ENCODE peak calls at places on chromosomes 7 and 10, in six cellular contexts. Y is GM12891, P is Panc1, D is HL-60, B is H1, F is GM12892. W is an unnamed sample.

GRCh38 chr10:69222157-69223027 is 2.3 kb downstream of the HKDC1 start:
- DNase-seq in P (peak; percentile 61), D (peak; percentile 66), F (peak; percentile 74), Y (peak; percentile 66), B (peak; percentile 25), W (peak; percentile 85)

GRCh38 chr7:55187701-55188491 is 169.1 kb downstream of the EGFR start:
- DNase-seq in Y (no peak), B (no peak), F (no peak), P (no peak), D (no peak), W (no peak)

GRCh38 chr10:43170491-43170890 is 32.2 kb downstream of the CSGALNACT2 start:
- DNase-seq in D (no peak), P (no peak), F (no peak), Y (no peak), B (no peak), W (no peak)

GRCh38 chr10:24680647-24681475 is 42.8 kb downstream of the ARHGAP21 start:
- DNase-seq in D (no peak), P (no peak), Y (no peak), F (no peak), B (no peak), W (no peak)

GRCh38 chr10:103542764-103543616 is 49.5 kb downstream of the NEURL1 start:
- DNase-seq in F (no peak), B (no peak), Y (no peak), D (peak; percentile 12), P (no peak), W (peak; percentile 64)

GRCh38 chr7:22667562-22668239 is 59.3 kb upstream of the IL6 start:
- DNase-seq in F (no peak), B (peak; percentile 75), P (peak; percentile 98), D (no peak), Y (no peak), W (no peak)

GRCh38 chr10:43878386-43878785 is 229.7 kb upstream of the ZNF32 start:
- DNase-seq in Y (no peak), B (no peak), D (no peak), P (no peak), F (no peak), W (no peak)

GRCh38 chr10:101630420-101630920 is 42.3 kb downstream of the DPCD start:
- DNase-seq in D (no peak), P (no peak), B (no peak), F (no peak), Y (no peak), W (no peak)

GRCh38 chr10:110459600-110459999 is 38.1 kb upstream of the DUSP5 start:
- DNase-seq in Y (no peak), F (no peak), B (no peak), P (no peak), D (no peak), W (no peak)

GRCh38 chr10:97499561-97500296 is 1.0 kb downstream of the UBTD1 start:
- DNase-seq in B (no peak), Y (no peak), F (no peak), D (peak; percentile 58), P (no peak), W (peak; percentile 84)

GRCh38 chr10:43259981-43260761 is 6.7 kb downstream of the RASGEF1A start:
- DNase-seq in P (no peak), D (peak; percentile 64), Y (no peak), B (no peak), F (peak; percentile 18), W (peak; percentile 76)

GRCh38 chr7:36966039-36966438 is 241.7 kb upstream of the AOAH start:
- DNase-seq in Y (no peak), P (no peak), F (no peak), B (no peak), D (no peak), W (no peak)

GRCh38 chr10:6522230-6522629 is 57.8 kb downstream of the PRKCQ start:
- DNase-seq in B (no peak), P (no peak), F (no peak), D (no peak), Y (no peak), W (no peak)

GRCh38 chr10:67978749-67979148 is 94.3 kb downstream of the SIRT1 start:
- DNase-seq in B (no peak), F (no peak), Y (no peak), P (no peak), D (no peak), W (no peak)

GRCh38 chr10:62422068-62422590 is 48.0 kb downstream of the ZNF365 start:
- DNase-seq in D (no peak), F (no peak), Y (no peak), B (no peak), P (no peak), W (no peak)

DNA sequence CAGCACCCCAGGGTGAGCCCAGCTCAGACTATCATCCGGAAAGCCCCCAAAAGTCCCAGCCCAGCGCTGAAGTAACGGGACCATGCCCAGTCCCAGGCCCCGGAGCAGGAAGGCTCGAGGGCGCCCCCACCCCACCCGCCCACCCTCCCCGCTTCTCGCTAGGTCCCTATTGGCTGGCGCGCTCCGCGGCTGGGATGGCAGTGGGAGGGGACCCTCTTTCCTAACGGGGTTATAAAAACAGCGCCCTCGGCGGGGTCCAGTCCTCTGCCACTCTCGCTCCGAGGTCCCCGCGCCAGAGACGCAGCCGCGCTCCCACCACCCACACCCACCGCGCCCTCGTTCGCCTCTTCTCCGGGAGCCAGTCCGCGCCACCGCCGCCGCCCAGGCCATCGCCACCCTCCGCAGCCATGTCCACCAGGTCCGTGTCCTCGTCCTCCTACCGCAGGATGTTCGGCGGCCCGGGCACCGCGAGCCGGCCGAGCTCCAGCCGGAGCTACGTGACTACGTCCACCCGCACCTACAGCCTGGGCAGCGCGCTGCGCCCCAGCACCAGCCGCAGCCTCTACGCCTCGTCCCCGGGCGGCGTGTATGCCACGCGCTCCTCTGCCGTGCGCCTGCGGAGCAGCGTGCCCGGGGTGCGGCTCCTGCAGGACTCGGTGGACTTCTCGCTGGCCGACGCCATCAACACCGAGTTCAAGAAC is 1.1 kb downstream of the VIM start:
- DNase-seq in B (no peak), F (peak; percentile 29), Y (no peak), D (peak; percentile 24), P (no peak), W (peak; percentile 95)
- TF ChIP-seq POLR2AphosphoS5 in B (peak; percentile 42), F (peak; percentile 62), Y (no peak), D (peak; percentile 32), P (peak; percentile 91), W (peak; percentile 97)

GRCh38 chr7:150340024-150340749 is 1.2 kb downstream of the RARRES2 start:
- DNase-seq in B (no peak), P (no peak), F (no peak), D (no peak), Y (no peak), W (no peak)
- TF ChIP-seq POLR2AphosphoS5 in B (no peak), P (no peak), F (no peak), D (no peak), Y (no peak), W (peak; percentile 65)

GRCh38 chr7:93720106-93720505 is 145.6 kb upstream of the CALCR start:
- DNase-seq in D (no peak), Y (no peak), P (no peak), B (no peak), F (no peak), W (no peak)

GRCh38 chr7:93723424-93724124 is 149.1 kb upstream of the CALCR start:
- DNase-seq in F (no peak), P (no peak), B (no peak), Y (no peak), D (no peak), W (peak; percentile 35)

GRCh38 chr7:93717217-93717900 is 142.8 kb upstream of the CALCR start:
- DNase-seq in Y (no peak), D (no peak), F (no peak), P (no peak), B (no peak), W (no peak)

GRCh38 chr7:93715234-93715633 is 140.7 kb upstream of the CALCR start:
- DNase-seq in D (peak; percentile 47), F (no peak), P (peak; percentile 12), Y (no peak), B (peak; percentile 33), W (peak; percentile 75)

DNA sequence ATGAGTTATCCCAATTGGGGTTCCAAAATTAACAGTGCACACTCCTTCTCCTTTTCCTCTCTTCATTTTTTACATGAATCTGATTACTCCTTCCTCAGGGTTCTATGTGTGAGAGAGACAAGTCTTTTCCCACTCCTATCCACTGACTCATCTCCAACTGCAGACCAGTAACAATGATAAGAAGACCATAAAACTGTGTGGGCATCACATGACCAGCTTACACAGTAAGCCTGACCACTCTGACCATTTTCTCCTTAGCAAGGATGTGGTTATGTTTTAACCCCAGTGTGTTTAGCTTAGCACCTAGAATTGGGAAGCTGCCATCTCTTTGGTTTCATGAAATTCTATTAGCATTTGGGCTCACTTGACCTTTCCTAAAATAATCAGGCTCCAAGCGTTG is 145.0 kb upstream of the CALCR start:
- DNase-seq in P (no peak), Y (no peak), D (no peak), B (no peak), F (no peak), W (no peak)
- TF ChIP-seq POLR2AphosphoS5 in P (no peak), Y (no peak), D (no peak), B (no peak), F (no peak), W (no peak)

GRCh38 chr7:131507592-131508331 is 48.7 kb downstream of the PODXL start:
- DNase-seq in B (no peak), P (peak; percentile 52), D (peak; percentile 67), Y (peak; percentile 45), F (peak; percentile 46), W (peak; percentile 95)
- TF ChIP-seq POLR2AphosphoS5 in B (peak; percentile 60), P (no peak), D (no peak), Y (no peak), F (no peak), W (peak; percentile 66)

DNA sequence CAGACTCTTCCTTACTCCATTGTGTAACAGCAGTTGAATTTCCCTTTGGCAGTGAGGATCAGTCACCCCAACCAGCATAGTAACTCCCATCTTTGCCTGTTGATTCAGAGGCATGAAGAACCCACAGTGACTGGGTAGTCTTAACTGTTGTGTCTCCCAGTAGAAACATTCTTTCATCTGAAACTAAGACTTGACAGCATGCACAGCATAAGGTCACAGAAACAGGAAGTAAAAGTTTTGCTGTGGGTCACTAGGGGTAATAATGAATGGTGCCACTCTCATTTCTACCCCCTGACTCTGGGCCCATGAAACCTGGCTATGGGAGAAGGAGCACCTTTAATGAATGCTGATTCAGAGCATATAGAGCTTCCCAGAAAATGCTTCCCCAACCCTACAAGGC is 8.3 kb upstream of the FRMPD2 start:
- DNase-seq in F (no peak), P (no peak), B (no peak), D (no peak), Y (no peak), W (no peak)
- TF ChIP-seq POLR2AphosphoS5 in F (peak; percentile 63), P (no peak), B (no peak), D (no peak), Y (peak; percentile 43), W (no peak)

DNA sequence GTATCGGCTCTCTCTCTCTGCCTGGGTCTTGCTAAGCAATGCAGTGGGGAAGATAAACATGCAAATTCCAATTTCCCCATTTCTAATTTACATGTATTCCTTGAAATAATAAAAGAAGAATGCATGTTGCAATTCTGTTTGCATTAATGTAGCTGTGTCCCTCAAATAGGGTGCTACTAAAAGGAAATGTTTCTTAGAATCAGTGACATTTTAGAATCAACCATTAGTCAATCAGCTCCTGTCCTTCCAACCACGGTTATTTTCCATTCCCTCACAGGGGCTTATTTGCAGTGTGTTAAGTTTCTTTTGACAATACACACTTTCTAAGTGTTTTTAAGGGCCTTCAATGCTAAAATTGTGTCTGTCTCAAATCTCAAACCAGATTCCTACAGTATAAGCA is 46.7 kb downstream of the AFAP1L2 start:
- DNase-seq in F (no peak), D (no peak), P (no peak), Y (no peak), B (no peak), W (no peak)
- TF ChIP-seq POLR2AphosphoS5 in F (no peak), D (no peak), P (no peak), Y (no peak), B (no peak), W (no peak)

W was measured in spleen.